ENCODE peak calls at places on chromosomes 1 and 21, in six cellular contexts. A, H, C, U, K and S are unnamed samples.

GRCh38 chr1:25201006-25201405 is 31.3 kb downstream of the SYF2 start:
- DNase-seq in A (no peak), H (no peak), C (no peak), U (no peak), K (no peak), S (no peak)

GRCh38 chr1:39908534-39908933 is 6.8 kb upstream of the MYCL start:
- DNase-seq in A (no peak), H (no peak), C (no peak), U (no peak), K (no peak), S (no peak)

GRCh38 chr1:154418062-154418897 is 13.1 kb downstream of the IL6R start:
- DNase-seq in A (no peak), H (peak), C (no peak), U (peak), K (peak), S (no peak)

GRCh38 chr1:183635112-183635605 is 424 bp downstream of the ARPC5 start:
- DNase-seq in A (peak), H (peak), C (no peak), U (no peak), K (peak), S (peak)

GRCh38 chr1:166857995-166858394 is 18.1 kb downstream of the TADA1 start:
- DNase-seq in A (no peak), H (no peak), C (no peak), U (no peak), K (no peak), S (no peak)

GRCh38 chr1:43293171-43293570 is 7.6 kb upstream of the TIE1 start:
- DNase-seq in A (no peak), H (no peak), C (no peak), U (peak), K (no peak), S (no peak)

GRCh38 chr1:233326319-233326994 is 1.1 kb upstream of the MAP3K21 start:
- DNase-seq in A (no peak), H (no peak), C (no peak), U (no peak), K (peak), S (no peak)

GRCh38 chr1:54968581-54968980 is 11.8 kb upstream of the TMEM61 start:
- DNase-seq in A (no peak), H (no peak), C (no peak), U (no peak), K (no peak), S (no peak)

GRCh38 chr1:66283583-66284041 is 250.3 kb upstream of the SGIP1 start:
- DNase-seq in A (no peak), H (peak), C (no peak), U (peak), K (no peak), S (no peak)

GRCh38 chr1:27744556-27744955 is 18.8 kb downstream of the FAM76A start:
- DNase-seq in A (no peak), H (no peak), C (no peak), U (no peak), K (no peak), S (no peak)

GRCh38 chr1:150576794-150577556 is 2.4 kb downstream of the MCL1 start:
- DNase-seq in A (no peak), H (peak), C (no peak), U (no peak), K (no peak), S (no peak)

GRCh38 chr21:45353200-45353599 is 51.8 kb upstream of the COL18A1 start:
- DNase-seq in A (peak), H (no peak), C (no peak), U (no peak), K (no peak), S (no peak)